ENCODE peak calls at places on chromosomes 2 and 18, in five cellular contexts. T is NCI-H2081 treated with DMSO at 0.1 percent for 48 hours; I is cardiac muscle cell; M is activated CD8-positive, alpha-beta memory T cell treated with anti-CD3 and anti-CD28 coated beads for 1 hour; J is coronary artery. U is an unnamed sample.

GRCh38 chr18:3209859-3210569 is 9.8 kb downstream of the MYOM1 start:
- DNase-seq in M (no peak), I (no peak), T (no peak), J (no peak), U (no peak)

GRCh38 chr2:143601828-143602227 is 472.6 kb downstream of the ARHGAP15 start:
- DNase-seq in M (no peak), T (no peak), I (no peak), J (no peak), U (no peak)

GRCh38 chr18:23038712-23039111 is 96.6 kb upstream of the CABLES1 start:
- DNase-seq in M (no peak), I (no peak), J (no peak), T (no peak), U (no peak)

GRCh38 chr18:3117493-3118192 is 102.1 kb downstream of the MYOM1 start:
- DNase-seq in I (no peak), J (no peak), M (no peak), T (no peak), U (no peak)

GRCh38 chr2:46801731-46802664 is 113.6 kb downstream of the MCFD2 start:
- DNase-seq in I (no peak), T (no peak), J (no peak), M (no peak), U (peak)

GRCh38 chr2:200681731-200682130 is 95.9 kb downstream of the AOX1 start:
- DNase-seq in J (no peak), T (no peak), I (no peak), M (no peak), U (no peak)

GRCh38 chr2:147665035-147665434 is 179.8 kb upstream of the ACVR2A start:
- DNase-seq in T (no peak), J (no peak), I (no peak), M (no peak), U (no peak)

GRCh38 chr2:63875143-63875542 is 33.4 kb downstream of the UGP2 start:
- DNase-seq in I (no peak), J (no peak), M (no peak), T (no peak), U (no peak)

GRCh38 chr2:117071556-117072102 is 742.9 kb upstream of the DDX18 start:
- DNase-seq in J (no peak), I (no peak), M (no peak), T (no peak), U (no peak)

GRCh38 chr2:69683170-69683971 is 39.8 kb upstream of the AAK1 start:
- DNase-seq in M (no peak), J (no peak), I (no peak), T (no peak), U (no peak)

GRCh38 chr18:31549416-31549815 is 42.3 kb upstream of the TTR start:
- DNase-seq in J (no peak), T (no peak), M (no peak), I (no peak), U (no peak)